ENCODE peak calls at places on chromosomes 16 and 17, in five cellular contexts. J, E, A, F and U are unnamed samples. For H3K36me3, the result is how much of the 10 kb centered on the place peaks cover.

GRCh38 chr17:42112552-42113176 is at the start of gene DHX58:
- DNase-seq in J (no peak), A (no peak), F (peak), E (peak), U (no peak)

GRCh38 chr17:57342141-57342540 is 85.8 kb downstream of the MSI2 start:
- DNase-seq in A (no peak), J (no peak), E (no peak), F (no peak), U (no peak)

GRCh38 chr17:67528751-67529436 is 151.8 kb downstream of the PITPNC1 start:
- DNase-seq in J (peak), E (peak), A (peak), F (peak), U (peak)

GRCh38 chr17:64739316-64740058 is 77.4 kb upstream of the SMURF2 start:
- DNase-seq in E (no peak), A (peak), J (no peak), F (peak), U (peak)

GRCh38 chr16:3951861-3952332 is 71.4 kb upstream of the CREBBP start:
- DNase-seq in E (no peak), F (peak), J (no peak), A (no peak), U (no peak)

GRCh38 chr16:22370038-22370541 is 4.3 kb downstream of the CDR2 start:
- DNase-seq in A (peak), E (no peak), J (no peak), F (peak), U (no peak)

GRCh38 chr16:81639931-81640680 is 139.0 kb upstream of the PLCG2 start:
- DNase-seq in J (no peak), E (no peak), F (no peak), A (no peak), U (no peak)

GRCh38 chr17:19339341-19339815 is 23.1 kb downstream of the B9D1 start:
- DNase-seq in F (no peak), J (no peak), E (no peak), A (no peak), U (no peak)

GRCh38 chr16:15482068-15482747 is 47.8 kb downstream of the BMERB1 start:
- DNase-seq in F (peak), J (peak), A (peak), E (no peak), U (peak)

GRCh38 chr16:20904507-20905079 is 4.0 kb downstream of the LYRM1 start:
- DNase-seq in E (peak), F (peak), J (peak), A (peak), U (no peak)

GRCh38 chr17:51322390-51323029 is 62.2 kb downstream of the UTP18 start:
- DNase-seq in F (peak), J (peak), E (no peak), A (peak), U (no peak)

GRCh38 chr16:81515281-81515680 is 70.7 kb downstream of the CMIP start:
- DNase-seq in A (no peak), F (no peak), E (no peak), J (no peak), U (no peak)

GRCh38 chr17:14864127-14864526 is 401.0 kb downstream of the PMP22 start:
- DNase-seq in A (no peak), E (no peak), J (no peak), F (no peak), U (no peak)

GRCh38 chr17:71084219-71084618 is 914.9 kb downstream of the KCNJ2 start:
- DNase-seq in A (peak), F (peak), J (peak), E (no peak), U (no peak)

GRCh38 chr17:21687136-21687953 is 5.0 kb upstream of the KCNJ18 start:
- DNase-seq in J (no peak), E (no peak), A (no peak), F (no peak), U (peak)

GRCh38 chr16:66064811-66065530 is 301.5 kb upstream of the CDH5 start:
- DNase-seq in J (no peak), A (no peak), E (no peak), F (no peak), U (no peak)

GRCh38 chr16:14350081-14350480 is 279.0 kb downstream of the MRTFB start:
- DNase-seq in J (no peak), F (no peak), E (no peak), A (no peak), U (no peak)

GRCh38 chr17:67067571-67068517 is 23.5 kb downstream of the CACNG1 start:
- DNase-seq in E (no peak), A (no peak), F (no peak), J (no peak), U (no peak)

GRCh38 chr17:13474073-13474800 is 127.5 kb downstream of the HS3ST3A1 start:
- DNase-seq in A (no peak), F (no peak), J (no peak), E (no peak), U (no peak)

GRCh38 chr16:54442864-54443263 is 156.3 kb upstream of the IRX3 start:
- DNase-seq in E (no peak), A (no peak), F (no peak), J (no peak), U (no peak)

GRCh38 chr16:5649762-5650445 is 552.3 kb upstream of the EEF2KMT start:
- DNase-seq in F (no peak), E (no peak), J (no peak), A (no peak), U (no peak)

GRCh38 chr17:31854672-31855071 is 4.4 kb downstream of the COPRS start:
- DNase-seq in A (no peak), E (no peak), F (peak), J (no peak), U (no peak)

GRCh38 chr17:74780443-74781238 is 4.5 kb upstream of the NAT9 start:
- DNase-seq in J (peak), A (peak), E (peak), F (no peak), U (no peak)

GRCh38 chr17:80105762-80106161 is 4.4 kb downstream of the GAA start:
- DNase-seq in A (no peak), F (peak), E (no peak), J (no peak), U (peak)

GRCh38 chr17:21042434-21043295 is at the start of gene USP22:
- DNase-seq in J (no peak), F (no peak), A (no peak), E (peak), U (no peak)

GRCh38 chr17:1929896-1930750 is 95.0 kb downstream of the RTN4RL1 start:
- DNase-seq in E (no peak), J (no peak), A (no peak), F (no peak), U (no peak)

GRCh38 chr16:2763173-2763572 is 10.7 kb downstream of the SRRM2 start:
- DNase-seq in A (no peak), J (no peak), F (no peak), E (no peak), U (no peak)

GRCh38 chr16:85019659-85020245 is 7.8 kb upstream of the KIAA0513 start:
- DNase-seq in F (no peak), J (no peak), E (no peak), A (no peak), U (no peak)

GRCh38 chr17:73697872-73698271 is 53.6 kb upstream of the SDK2 start:
- DNase-seq in E (no peak), A (no peak), F (no peak), J (no peak), U (no peak)

GRCh38 chr16:1773703-1774455 is 945 bp upstream of the MRPS34 start:
- DNase-seq in J (no peak), E (peak), F (peak), A (no peak), U (no peak)

GRCh38 chr16:77758508-77758907 is 29.9 kb upstream of the VAT1L start:
- DNase-seq in F (no peak), E (no peak), J (no peak), A (no peak), U (no peak)

GRCh38 chr16:89706446-89707260 is 5.1 kb upstream of the SPATA2L start:
- DNase-seq in E (no peak), A (no peak), F (no peak), J (no peak), U (no peak)

GRCh38 chr16:84599528-84600202 is 18.2 kb downstream of the COTL1 start:
- DNase-seq in J (no peak), A (no peak), F (peak), E (peak), U (no peak)

DNA sequence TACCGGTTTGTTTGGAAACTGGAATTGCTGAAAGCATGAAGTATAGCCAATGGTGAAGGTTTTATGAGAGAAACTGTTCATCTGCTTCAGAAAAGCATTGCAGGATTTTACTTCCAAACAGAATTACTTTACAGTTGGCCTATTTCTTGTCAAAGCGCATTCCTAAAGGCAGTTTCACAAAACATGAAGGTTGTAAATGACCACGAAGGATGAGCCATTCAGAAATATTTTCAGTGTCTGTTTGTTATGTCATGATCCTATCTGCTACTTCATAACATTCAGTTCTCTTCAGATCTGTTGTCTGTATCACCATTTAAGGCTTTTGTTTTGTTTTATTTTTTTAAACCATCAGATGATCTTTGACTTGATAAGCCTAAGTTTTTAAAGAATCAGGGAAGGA is 45.7 kb downstream of the AATF start:
- DNase-seq in F (no peak), J (no peak), E (no peak), A (no peak), U (no peak)
- H3K36me3 ChIP-seq in F (under half), J (under half), E (under half), A (under half), U (half or more)

GRCh38 chr17:48727415-48728175 is 955 bp downstream of the HOXB13 start:
- DNase-seq in A (peak), E (no peak), F (no peak), J (no peak), U (peak)

GRCh38 chr17:48728232-48729231 is at the start of gene HOXB13:
- DNase-seq in E (no peak), A (peak), J (peak), F (peak), U (peak)

GRCh38 chr17:48730240-48730550 is 1.6 kb upstream of the HOXB13 start:
- DNase-seq in J (no peak), A (no peak), F (no peak), E (no peak), U (no peak)

GRCh38 chr17:48731355-48731754 is 2.8 kb upstream of the HOXB13 start:
- DNase-seq in A (peak), F (no peak), E (no peak), J (no peak), U (no peak)

GRCh38 chr17:48729335-48730239 is 1.0 kb upstream of the HOXB13 start:
- DNase-seq in A (peak), J (peak), E (no peak), F (no peak), U (peak)
- H3K4me3 ChIP-seq in A (peak), J (peak), E (no peak), F (peak), U (no peak)

DNA sequence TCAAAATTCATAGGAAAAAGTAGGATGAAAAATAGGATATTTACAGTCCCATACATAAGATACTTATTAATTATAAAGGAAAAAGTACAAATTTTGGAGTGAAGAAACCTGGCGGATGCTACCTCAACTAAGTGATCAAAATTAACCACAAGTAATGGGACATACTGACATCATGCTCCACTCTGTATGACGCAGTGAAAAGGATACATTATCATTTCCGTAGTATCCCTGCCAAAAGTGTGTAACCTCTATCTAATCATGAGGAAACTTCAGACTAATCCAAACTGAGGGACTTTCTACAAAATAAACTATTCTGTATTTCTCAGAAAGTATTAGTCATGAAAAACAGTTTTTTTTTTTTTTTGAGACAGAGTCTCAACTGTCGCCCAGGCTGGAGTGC is 60.5 kb downstream of the TRIM37 start:
- DNase-seq in J (no peak), E (no peak), F (peak), A (no peak), U (no peak)
- H3K36me3 ChIP-seq in J (under half), E (under half), F (under half), A (under half), U (half or more)

GRCh38 chr17:77325537-77325825 is 184.7 kb downstream of the SEC14L1 start:
- DNase-seq in E (peak), F (no peak), J (no peak), A (no peak), U (no peak)

GRCh38 chr17:77324227-77324626 is 183.5 kb downstream of the SEC14L1 start:
- DNase-seq in F (no peak), E (peak), A (no peak), J (peak), U (peak)

GRCh38 chr17:77322284-77322533 is 181.4 kb downstream of the SEC14L1 start:
- DNase-seq in J (no peak), F (peak), E (no peak), A (no peak), U (no peak)

GRCh38 chr17:77322534-77323412 is 182.0 kb downstream of the SEC14L1 start:
- DNase-seq in J (peak), F (peak), E (peak), A (peak), U (peak)

DNA sequence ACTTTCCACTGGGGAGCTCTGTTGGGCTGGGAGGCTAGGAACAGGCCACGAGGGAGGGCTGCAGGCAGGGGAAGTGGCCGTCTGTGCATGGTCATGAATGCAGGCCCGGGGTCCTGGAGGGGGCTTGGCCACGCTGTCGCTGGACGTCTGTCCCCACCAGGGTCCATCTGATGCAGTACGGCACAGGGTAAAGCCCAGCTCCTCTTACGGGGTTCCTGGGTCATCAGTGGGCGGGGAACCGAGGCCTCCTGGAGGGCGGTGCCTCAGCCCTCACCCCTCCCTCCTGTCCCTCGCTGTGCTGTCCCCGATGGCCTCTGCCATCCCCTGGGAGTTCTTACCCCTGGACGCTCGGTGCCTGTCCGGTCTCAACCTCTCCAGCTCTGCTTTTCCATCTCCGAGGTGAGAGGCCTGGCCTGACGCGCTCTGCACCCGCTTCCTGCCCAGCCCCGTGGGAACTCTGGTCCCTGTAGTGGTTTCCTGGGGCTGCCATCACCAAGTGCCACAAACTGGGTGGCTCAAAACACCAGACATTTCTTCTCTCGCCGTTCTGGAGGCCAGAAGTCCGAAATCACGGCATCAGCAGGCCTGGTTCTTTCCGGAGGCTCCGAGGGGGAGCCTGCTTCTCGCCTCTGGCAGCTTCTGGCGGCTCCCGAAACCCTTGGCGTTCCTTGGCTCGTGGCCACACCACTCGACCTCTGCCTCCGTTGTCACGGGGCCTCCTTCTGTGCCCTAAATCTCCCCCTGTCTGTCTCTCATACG is 182.8 kb downstream of the SEC14L1 start:
- DNase-seq in A (peak), E (peak), F (peak), J (no peak), U (peak)
- H3K4me3 ChIP-seq in A (peak), E (no peak), F (no peak), J (peak), U (no peak)

DNA sequence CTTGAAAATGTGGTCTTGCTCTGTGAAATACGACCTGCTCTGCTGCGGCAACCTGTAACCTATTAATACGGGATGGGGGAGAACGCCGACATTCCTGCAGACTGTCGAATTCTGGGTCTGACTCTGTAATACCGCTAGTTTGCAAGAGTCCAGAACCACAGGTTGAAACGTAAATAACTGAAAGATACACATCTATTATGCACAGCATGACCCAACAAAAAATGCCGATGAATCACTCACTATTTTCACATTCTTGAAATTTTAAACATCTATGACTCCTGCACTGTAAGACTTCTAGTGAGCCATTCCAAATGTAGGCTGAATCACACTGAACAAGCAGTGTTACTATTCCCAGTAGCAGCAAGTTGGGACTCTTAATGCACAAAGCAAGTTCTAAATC is 20.4 kb downstream of the VPS53 start:
- DNase-seq in J (no peak), E (no peak), F (peak), A (peak), U (peak)
- H3K36me3 ChIP-seq in J (under half), E (under half), F (under half), A (under half), U (half or more)

DNA sequence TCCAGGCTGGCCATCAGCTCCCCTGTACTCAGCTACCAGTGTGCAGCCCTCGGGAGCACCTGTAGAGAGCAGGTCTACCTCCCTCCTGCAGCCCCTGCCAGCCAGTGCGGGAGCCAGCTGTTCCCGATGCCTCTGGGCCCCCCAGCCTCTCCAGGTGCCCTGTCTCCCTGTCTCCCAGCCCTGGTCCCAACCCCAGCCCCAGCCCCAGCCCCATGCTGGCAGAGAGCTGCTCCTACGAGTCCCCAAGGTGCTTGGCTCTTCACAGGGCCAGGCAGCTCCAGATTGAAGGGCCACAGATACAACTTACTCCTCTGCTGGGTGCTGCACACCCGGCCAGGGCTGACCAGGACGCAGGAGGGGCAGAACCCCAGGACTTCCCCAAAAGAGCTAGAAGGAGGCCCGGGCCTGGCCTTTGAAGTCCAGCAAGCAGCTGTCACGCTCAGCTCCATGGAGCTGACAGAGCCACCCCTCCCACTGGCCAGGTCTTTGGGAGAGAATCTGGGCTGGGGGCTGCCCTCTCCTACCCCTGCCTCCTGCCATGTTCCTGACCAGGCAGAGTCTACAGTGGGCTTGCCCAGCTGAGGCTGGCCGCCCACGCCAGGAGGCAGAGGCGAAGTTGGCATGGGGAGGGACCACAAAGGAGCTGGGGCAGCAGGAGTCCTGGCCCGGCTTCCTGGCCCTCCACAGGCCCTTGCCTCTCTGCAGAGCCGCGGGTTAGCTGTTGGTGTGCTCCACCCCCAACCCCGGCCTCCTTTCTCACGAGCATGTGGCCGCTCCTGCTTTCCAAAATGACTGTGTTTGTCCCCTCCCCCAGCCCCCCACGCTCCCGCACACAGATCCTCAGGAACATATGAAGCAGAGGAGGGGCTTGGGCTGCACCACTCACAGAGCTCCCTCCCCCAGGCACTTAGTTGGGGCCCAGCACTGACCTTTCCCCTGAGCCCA is 9.4 kb upstream of the ADAM11 start:
- DNase-seq in E (no peak), F (no peak), J (no peak), A (no peak), U (peak)
- H3K4me3 ChIP-seq in E (no peak), F (no peak), J (no peak), A (no peak), U (no peak)

GRCh38 chr17:82946081-82946480 is 106.3 kb upstream of the ZNF750 start:
- DNase-seq in F (no peak), J (no peak), E (no peak), A (no peak), U (no peak)

GRCh38 chr17:82943339-82943738 is 103.5 kb upstream of the ZNF750 start:
- DNase-seq in A (no peak), E (no peak), J (no peak), F (no peak), U (no peak)

GRCh38 chr17:82942166-82943130 is 102.6 kb upstream of the ZNF750 start:
- DNase-seq in F (no peak), J (no peak), E (no peak), A (no peak), U (peak)

GRCh38 chr17:82944990-82945389 is 105.2 kb upstream of the ZNF750 start:
- DNase-seq in F (no peak), J (no peak), A (no peak), E (no peak), U (no peak)

DNA sequence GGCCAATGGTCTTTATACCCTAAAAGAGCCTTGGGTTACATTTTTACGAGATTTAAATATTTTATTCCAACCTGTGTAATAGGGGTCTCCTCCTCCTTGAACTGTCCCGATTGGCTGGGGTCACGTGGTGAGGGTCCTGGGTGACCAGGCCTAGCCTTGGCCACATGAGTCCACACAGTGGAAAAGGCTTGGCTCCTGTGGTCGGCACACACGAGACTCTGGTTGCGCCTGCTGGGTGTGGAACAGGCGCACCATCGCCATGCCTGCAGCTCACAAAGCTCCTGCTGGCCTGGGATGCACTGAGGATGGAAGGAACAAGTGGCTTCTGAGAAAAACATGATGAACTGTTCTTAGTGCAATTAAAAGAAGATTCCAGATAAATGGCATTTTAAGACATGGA is 103.9 kb upstream of the ZNF750 start:
- DNase-seq in F (no peak), E (no peak), A (no peak), J (no peak), U (no peak)
- H3K36me3 ChIP-seq in F (under half), E (under half), A (under half), J (half or more), U (under half)